ENCODE peak calls at places on chromosomes 5 and 9, in ten cellular contexts. N is vagina; A is H1; Y is tibial artery; D is astrocyte; X is OCI-LY7; R is pancreas; W is lung; F is aorta; V is CD8-positive, alpha-beta memory T cell. P is an unnamed sample. For H3K4me1 and H3K9me3, the result is how much of the 10 kb centered on the place peaks cover.

GRCh38 chr5:159620853-159621540 is 290.7 kb upstream of the IL12B start:
- DNase-seq in D (no peak), N (no peak), X (no peak), Y (no peak), W (no peak), A (no peak), V (no peak), F (no peak), R (no peak), P (no peak)

GRCh38 chr9:137833721-137834613 is 43.6 kb upstream of the CACNA1B start:
- DNase-seq in X (no peak), V (no peak), R (no peak), A (no peak), N (no peak), F (no peak), D (no peak), W (no peak), Y (no peak), P (no peak)

GRCh38 chr9:123445981-123446610 is 90.1 kb downstream of the CRB2 start:
- DNase-seq in A (no peak), W (no peak), D (peak), Y (no peak), R (no peak), V (no peak), N (no peak), X (no peak), F (no peak), P (no peak)

GRCh38 chr5:96517294-96517693 is 84.2 kb upstream of the PCSK1 start:
- DNase-seq in A (no peak), W (no peak), D (peak), N (no peak), R (no peak), Y (no peak), V (no peak), X (no peak), F (no peak), P (no peak)

GRCh38 chr9:22483528-22484060 is 37.0 kb downstream of the DMRTA1 start:
- DNase-seq in X (no peak), W (no peak), V (no peak), Y (no peak), D (no peak), A (no peak), N (no peak), F (no peak), R (no peak), P (no peak)

GRCh38 chr5:41115281-41115680 is 44.1 kb upstream of the MROH2B start:
- DNase-seq in Y (no peak), N (no peak), V (no peak), W (no peak), X (no peak), F (no peak), R (no peak), D (peak), A (no peak), P (no peak)

GRCh38 chr5:51433052-51433710 is 49.9 kb downstream of the ISL1 start:
- DNase-seq in X (no peak), N (no peak), A (no peak), V (no peak), R (no peak), W (no peak), Y (no peak), D (no peak), F (no peak), P (peak)

GRCh38 chr9:77594963-77595362 is 53.2 kb downstream of the GNA14 start:
- DNase-seq in X (no peak), R (no peak), W (no peak), A (no peak), Y (no peak), V (no peak), F (no peak), D (no peak), N (no peak), P (no peak)

GRCh38 chr9:101530076-101530711 is 3.5 kb upstream of the RNF20 start:
- DNase-seq in V (peak), F (no peak), D (peak), R (peak), N (no peak), Y (peak), X (peak), W (peak), A (peak), P (peak)

GRCh38 chr5:354581-355378 is 33.3 kb downstream of the AHRR start:
- DNase-seq in R (no peak), Y (no peak), X (no peak), D (no peak), A (no peak), W (no peak), F (no peak), N (peak), V (no peak), P (no peak)

GRCh38 chr9:110148384-110148783 is 59.6 kb downstream of the C9orf152 start:
- DNase-seq in Y (no peak), A (no peak), W (no peak), N (no peak), V (peak), X (peak), D (no peak), R (no peak), F (no peak), P (no peak)

GRCh38 chr5:137176126-137176525 is 323.0 kb downstream of the SPOCK1 start:
- DNase-seq in F (no peak), W (no peak), V (no peak), R (no peak), N (no peak), X (no peak), A (no peak), Y (no peak), D (no peak), P (no peak)

GRCh38 chr9:122215663-122216062 is 13.1 kb downstream of the LHX6 start:
- DNase-seq in R (no peak), V (no peak), W (no peak), N (no peak), X (no peak), D (no peak), F (no peak), A (no peak), Y (no peak), P (no peak)

GRCh38 chr5:172717481-172718195 is 53.4 kb downstream of the DUSP1 start:
- DNase-seq in R (no peak), X (no peak), D (no peak), W (no peak), N (no peak), Y (no peak), F (peak), A (no peak), V (no peak), P (no peak)

GRCh38 chr5:150517272-150518152 is 9.6 kb downstream of the NDST1 start:
- DNase-seq in R (peak), Y (no peak), D (peak), N (no peak), W (peak), V (no peak), A (no peak), X (no peak), F (peak), P (peak)

GRCh38 chr9:123373941-123374340 is 17.9 kb downstream of the CRB2 start:
- DNase-seq in D (no peak), X (no peak), F (no peak), A (no peak), Y (no peak), R (no peak), W (no peak), N (no peak), V (no peak), P (no peak)

GRCh38 chr5:96203761-96204160 is 229.3 kb downstream of the PCSK1 start:
- DNase-seq in Y (no peak), F (no peak), D (peak), R (no peak), W (no peak), N (no peak), A (no peak), V (no peak), X (no peak), P (no peak)

GRCh38 chr9:92185681-92186080 is 70.5 kb upstream of the SPTLC1 start:
- DNase-seq in N (no peak), X (no peak), R (no peak), A (no peak), V (no peak), F (no peak), W (no peak), D (no peak), Y (no peak), P (no peak)

GRCh38 chr9:107138261-107138992 is 144.7 kb upstream of the RAD23B start:
- DNase-seq in W (no peak), F (no peak), N (no peak), A (no peak), Y (no peak), X (no peak), R (no peak), V (no peak), D (peak), P (peak)

GRCh38 chr5:42950466-42951168 is 89.5 kb downstream of the ANXA2R start:
- DNase-seq in X (peak), D (peak), W (peak), N (no peak), Y (peak), V (peak), A (no peak), R (peak), F (peak), P (peak)

GRCh38 chr5:134003064-134003956 is 1.5 kb downstream of the VDAC1 start:
- DNase-seq in F (no peak), W (no peak), V (peak), Y (no peak), X (no peak), A (no peak), N (no peak), R (no peak), D (no peak), P (no peak)

GRCh38 chr9:91676042-91676441 is 252.4 kb upstream of the NFIL3 start:
- DNase-seq in F (no peak), D (peak), N (no peak), W (no peak), X (no peak), A (no peak), Y (no peak), R (no peak), V (no peak), P (peak)

GRCh38 chr5:166338801-166339200 is 1952.6 kb upstream of the WWC1 start:
- DNase-seq in R (no peak), D (peak), N (no peak), X (no peak), Y (no peak), A (no peak), V (no peak), F (no peak), W (no peak), P (no peak)

GRCh38 chr5:180007582-180007981 is 64.0 kb downstream of the RNF130 start:
- DNase-seq in Y (no peak), W (no peak), N (no peak), R (no peak), D (no peak), F (no peak), A (no peak), X (no peak), V (no peak), P (peak)

GRCh38 chr5:177035982-177036381 is 13.5 kb downstream of the ZNF346 start:
- DNase-seq in Y (no peak), W (no peak), A (peak), V (no peak), F (no peak), R (no peak), D (no peak), N (no peak), X (no peak), P (no peak)

GRCh38 chr5:111756701-111757581 is at the start of gene NREP:
- DNase-seq in Y (peak), D (peak), X (peak), V (peak), R (peak), F (peak), A (peak), N (no peak), W (peak), P (peak)

GRCh38 chr9:106718996-106719395 is 144.0 kb upstream of the ZNF462 start:
- DNase-seq in V (no peak), R (no peak), A (no peak), D (peak), Y (no peak), N (no peak), X (no peak), F (no peak), W (no peak), P (no peak)

GRCh38 chr9:116377179-116377790 is 223.7 kb downstream of the PAPPA start:
- DNase-seq in F (no peak), V (no peak), Y (no peak), R (no peak), X (no peak), D (peak), N (no peak), A (no peak), W (no peak), P (no peak)

GRCh38 chr5:142548739-142549275 is 137.1 kb downstream of the FGF1 start:
- DNase-seq in W (peak), N (no peak), A (peak), F (no peak), D (peak), R (peak), Y (peak), V (peak), X (peak), P (peak)

GRCh38 chr5:42943931-42944631 is 96.0 kb downstream of the ANXA2R start:
- DNase-seq in V (no peak), R (no peak), W (no peak), X (no peak), D (peak), Y (no peak), N (no peak), A (peak), F (no peak), P (no peak)

GRCh38 chr5:55989860-55990259 is 4.9 kb downstream of the IL6ST start:
- DNase-seq in F (no peak), V (no peak), W (no peak), D (no peak), X (no peak), N (no peak), Y (no peak), A (no peak), R (no peak), P (no peak)

DNA sequence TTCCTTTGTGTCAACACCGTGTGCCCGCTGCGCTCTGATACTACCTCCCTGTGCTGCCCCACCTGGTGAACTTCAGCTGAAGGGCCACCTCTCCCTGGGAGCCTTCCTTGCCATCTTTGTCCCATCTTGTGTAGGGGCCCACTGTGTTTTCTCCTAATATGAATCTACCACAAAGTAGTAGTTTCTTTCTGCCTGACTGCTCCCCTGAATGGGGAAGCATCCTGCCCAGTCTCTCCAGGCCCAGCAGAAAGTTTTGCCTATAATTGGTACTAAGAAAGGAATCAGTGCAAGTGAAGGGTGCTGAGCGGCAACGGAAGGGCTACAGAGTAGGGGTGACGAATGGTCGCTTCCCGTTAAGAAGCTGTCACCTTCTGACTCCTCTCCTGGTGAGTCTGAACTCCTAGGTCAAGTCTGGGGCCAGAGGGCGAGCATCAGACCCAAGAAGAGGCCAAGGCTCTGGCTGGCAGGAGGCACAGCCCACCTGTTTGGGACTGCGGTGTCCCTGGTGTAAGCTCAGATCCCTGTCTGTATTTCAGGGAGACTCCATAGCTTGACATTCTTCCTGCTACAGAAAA is 24.1 kb downstream of the WWC1 start:
- DNase-seq in W (no peak), Y (no peak), F (no peak), V (no peak), R (no peak), N (no peak), A (no peak), X (no peak), D (no peak), P (no peak)
- H3K27ac ChIP-seq in W (peak), Y (no peak), F (no peak), V (no peak), R (peak), N (no peak), A (no peak), X (no peak), D (peak), P (peak)

GRCh38 chr9:88746744-88747398 is 211.9 kb downstream of the NXNL2 start:
- DNase-seq in D (no peak), X (no peak), N (no peak), R (no peak), F (no peak), V (no peak), W (no peak), Y (no peak), A (no peak), P (no peak)

GRCh38 chr9:88747768-88748167 is 212.8 kb downstream of the NXNL2 start:
- DNase-seq in W (no peak), F (no peak), X (no peak), R (no peak), V (no peak), N (no peak), D (peak), A (no peak), Y (peak), P (no peak)

GRCh38 chr9:88742483-88742882 is 207.5 kb downstream of the NXNL2 start:
- DNase-seq in A (no peak), F (no peak), V (no peak), D (peak), Y (peak), N (no peak), X (no peak), W (no peak), R (no peak), P (no peak)

GRCh38 chr9:88746029-88746743 is 211.2 kb downstream of the NXNL2 start:
- DNase-seq in R (no peak), X (no peak), D (peak), Y (peak), W (no peak), F (peak), V (no peak), N (no peak), A (no peak), P (no peak)

DNA sequence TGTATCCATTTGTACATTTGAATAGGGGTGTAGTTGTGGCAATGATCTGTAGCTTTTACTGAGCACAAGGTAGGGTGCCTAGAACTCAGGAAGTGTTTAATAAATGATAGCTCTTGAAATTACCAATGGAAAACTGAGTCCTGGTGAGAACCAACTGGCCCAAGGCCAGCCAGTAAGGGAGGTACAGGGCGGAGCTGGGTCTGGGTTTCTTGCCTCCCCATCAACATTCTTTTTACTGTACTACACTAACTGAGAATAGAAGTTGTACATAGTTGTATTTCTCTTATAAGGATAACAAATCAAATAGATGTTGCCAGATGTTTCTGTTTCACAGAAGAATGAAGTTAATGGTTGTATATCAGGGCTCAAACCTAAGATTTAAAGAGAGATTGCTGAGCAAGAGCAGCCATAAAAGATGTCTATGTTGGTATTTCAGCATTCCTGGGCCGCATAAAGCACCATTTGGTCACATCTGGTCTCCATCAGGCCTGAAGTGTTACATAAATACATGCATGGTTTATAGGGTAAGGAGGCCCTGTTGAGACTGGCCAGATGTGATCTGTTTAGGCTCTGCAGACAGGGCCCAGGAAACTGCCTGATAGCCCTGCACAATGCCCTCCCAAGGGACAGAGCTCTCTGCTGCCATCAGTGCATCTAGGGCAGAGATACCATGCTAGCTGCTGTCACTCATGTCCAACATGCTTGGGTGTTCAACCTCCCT is 210.5 kb downstream of the NXNL2 start:
- DNase-seq in N (no peak), D (peak), Y (no peak), R (no peak), X (no peak), W (no peak), V (no peak), F (no peak), A (no peak), P (no peak)
- H3K4me1 ChIP-seq in N (half or more), D (under half), Y (under half), R (under half), X (under half), W (under half), V (under half), F (under half), A (under half), P (under half)

GRCh38 chr5:59097116-59097515 is 514.2 kb downstream of the RAB3C start:
- DNase-seq in F (no peak), Y (no peak), V (no peak), D (peak), W (no peak), X (no peak), N (no peak), A (no peak), R (no peak), P (no peak)
- H3K9me3 ChIP-seq in F (under half), Y (under half), V (under half), D (under half), W (under half), X (under half), N (under half), A (under half), R (under half), P (under half)

DNA sequence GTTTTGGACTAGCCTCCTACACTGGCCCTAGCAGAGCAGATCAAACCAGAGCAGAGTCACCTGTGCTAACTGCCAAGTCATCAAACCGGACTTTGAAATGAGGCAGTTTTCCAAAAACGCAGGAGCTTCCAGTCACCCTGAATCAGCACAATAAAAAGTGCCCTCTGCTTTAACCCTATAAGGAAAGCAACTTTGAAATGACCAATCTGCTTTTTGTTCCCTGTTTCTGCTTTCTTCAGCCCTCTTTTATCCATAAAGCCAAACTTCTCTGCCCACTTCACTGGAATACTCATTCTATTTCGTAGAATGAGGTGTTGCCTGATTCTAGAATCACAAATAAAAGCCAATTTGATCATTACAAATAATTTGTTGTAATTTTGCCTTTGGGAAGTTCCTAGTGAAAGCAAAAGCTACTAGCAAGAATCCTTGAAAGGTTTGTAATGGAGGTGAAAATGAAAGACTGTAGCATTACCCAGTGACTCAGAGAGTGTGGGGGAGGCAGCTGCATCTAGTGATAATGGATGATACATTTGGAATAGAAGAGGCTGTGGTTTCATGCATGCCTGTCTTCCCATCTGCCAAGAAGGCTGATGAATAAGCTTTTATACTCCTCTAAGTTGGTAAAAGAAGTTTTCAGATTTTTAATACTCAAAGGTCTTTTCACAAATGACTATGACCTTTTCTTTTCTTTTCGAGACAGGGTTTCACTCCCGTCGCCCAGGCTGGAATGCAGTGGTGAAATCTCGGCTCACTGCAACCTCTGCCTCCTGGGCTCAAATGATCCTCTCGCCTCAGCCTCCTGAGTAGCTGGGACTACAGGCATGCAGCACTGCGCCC is 14.9 kb downstream of the SPAAR start:
- DNase-seq in Y (no peak), A (no peak), F (no peak), N (no peak), W (no peak), X (no peak), V (no peak), R (no peak), D (peak), P (peak)
- H3K27ac ChIP-seq in Y (peak), A (no peak), F (peak), N (peak), W (no peak), X (no peak), V (peak), R (no peak), D (peak), P (peak)

P was measured in small intestine.